ENCODE peak calls at places on chromosome 5, in seven cellular contexts. One of them, this sample, is unnamed.
A peak's percentile ranks its signal among the peaks of the same experiment; 100 is the strongest.

GRCh38 chr5:136058031-136058971 is 29.5 kb downstream of the TGFBI start:
- DNase-seq in A549: peak; percentile 70
- DNase-seq in GM23338: peak; percentile 72
- DNase-seq in HFF-Myc: peak; percentile 99
- DNase-seq in brain microvascular endothelial cell: peak; percentile 98
- DNase-seq in fibroblast of mammary gland: peak; percentile 99
- DNase-seq in GM12865: no peak
- DNase-seq in this sample: no peak

GRCh38 chr5:161549106-161549505 is 2.6 kb upstream of the GABRB2 start:
- DNase-seq in brain microvascular endothelial cell: no peak
- DNase-seq in GM12865: no peak
- DNase-seq in HFF-Myc: no peak
- DNase-seq in GM23338: no peak
- DNase-seq in fibroblast of mammary gland: peak; percentile 28
- DNase-seq in A549: no peak
- DNase-seq in this sample: no peak

GRCh38 chr5:180370861-180371641 is 17.9 kb upstream of the GFPT2 start:
- DNase-seq in fibroblast of mammary gland: peak; percentile 39
- DNase-seq in GM23338: peak; percentile 44
- DNase-seq in HFF-Myc: no peak
- DNase-seq in brain microvascular endothelial cell: no peak
- DNase-seq in A549: no peak
- DNase-seq in GM12865: no peak
- DNase-seq in this sample: no peak

GRCh38 chr5:180649297-180650039 is at the start of gene FLT4:
- DNase-seq in fibroblast of mammary gland: no peak
- DNase-seq in brain microvascular endothelial cell: no peak
- DNase-seq in GM23338: peak; percentile 56
- DNase-seq in A549: peak; percentile 23
- DNase-seq in HFF-Myc: no peak
- DNase-seq in GM12865: no peak
- DNase-seq in this sample: no peak

GRCh38 chr5:12592228-12592627 is 688.0 kb upstream of the CTNND2 start:
- DNase-seq in A549: no peak
- DNase-seq in brain microvascular endothelial cell: no peak
- DNase-seq in GM12865: no peak
- DNase-seq in fibroblast of mammary gland: no peak
- DNase-seq in HFF-Myc: no peak
- DNase-seq in GM23338: no peak
- DNase-seq in this sample: no peak

GRCh38 chr5:115586525-115587146 is 15.6 kb downstream of the TICAM2 start:
- DNase-seq in A549: peak; percentile 14
- DNase-seq in GM12865: peak; percentile 44
- DNase-seq in GM23338: peak; percentile 41
- DNase-seq in fibroblast of mammary gland: peak; percentile 59
- DNase-seq in brain microvascular endothelial cell: no peak
- DNase-seq in HFF-Myc: no peak
- DNase-seq in this sample: no peak

GRCh38 chr5:132473019-132473531 is 17.5 kb downstream of the IRF1 start:
- DNase-seq in A549: no peak
- DNase-seq in HFF-Myc: no peak
- DNase-seq in GM23338: no peak
- DNase-seq in GM12865: peak; percentile 93
- DNase-seq in fibroblast of mammary gland: no peak
- DNase-seq in brain microvascular endothelial cell: no peak
- DNase-seq in this sample: no peak

GRCh38 chr5:180352976-180353225 is 235 bp downstream of the GFPT2 start:
- DNase-seq in fibroblast of mammary gland: no peak
- DNase-seq in GM12865: no peak
- DNase-seq in GM23338: no peak
- DNase-seq in brain microvascular endothelial cell: no peak
- DNase-seq in A549: no peak
- DNase-seq in HFF-Myc: no peak
- DNase-seq in this sample: no peak

GRCh38 chr5:1661831-1662558 is 137.6 kb downstream of the MRPL36 start:
- DNase-seq in GM23338: no peak
- DNase-seq in HFF-Myc: no peak
- DNase-seq in brain microvascular endothelial cell: no peak
- DNase-seq in GM12865: no peak
- DNase-seq in A549: no peak
- DNase-seq in fibroblast of mammary gland: no peak
- DNase-seq in this sample: peak; percentile 80

GRCh38 chr5:160133071-160133917 is 14.0 kb upstream of the PWWP2A start:
- DNase-seq in HFF-Myc: no peak
- DNase-seq in GM23338: peak; percentile 86
- DNase-seq in brain microvascular endothelial cell: peak; percentile 74
- DNase-seq in fibroblast of mammary gland: peak; percentile 82
- DNase-seq in A549: no peak
- DNase-seq in GM12865: no peak
- DNase-seq in this sample: no peak

GRCh38 chr5:171387970-171388815 is 544 bp downstream of the NPM1 start:
- DNase-seq in A549: peak; percentile 53
- DNase-seq in GM12865: peak; percentile 93
- DNase-seq in brain microvascular endothelial cell: peak; percentile 55
- DNase-seq in GM23338: peak; percentile 73
- DNase-seq in HFF-Myc: peak; percentile 52
- DNase-seq in fibroblast of mammary gland: peak; percentile 75
- DNase-seq in this sample: peak; percentile 96

GRCh38 chr5:62575066-62575465 is 3.6 kb upstream of the LRRC70 start:
- DNase-seq in brain microvascular endothelial cell: no peak
- DNase-seq in HFF-Myc: no peak
- DNase-seq in GM12865: no peak
- DNase-seq in fibroblast of mammary gland: no peak
- DNase-seq in A549: no peak
- DNase-seq in GM23338: no peak
- DNase-seq in this sample: no peak

GRCh38 chr5:446066-446725 is 3.2 kb downstream of the EXOC3 start:
- DNase-seq in HFF-Myc: no peak
- DNase-seq in GM12865: no peak
- DNase-seq in brain microvascular endothelial cell: no peak
- DNase-seq in A549: no peak
- DNase-seq in fibroblast of mammary gland: no peak
- DNase-seq in GM23338: no peak
- DNase-seq in this sample: peak; percentile 79

GRCh38 chr5:125890387-125890955 is 532.7 kb upstream of the GRAMD2B start:
- DNase-seq in HFF-Myc: no peak
- DNase-seq in GM23338: no peak
- DNase-seq in A549: no peak
- DNase-seq in GM12865: no peak
- DNase-seq in fibroblast of mammary gland: no peak
- DNase-seq in brain microvascular endothelial cell: no peak
- DNase-seq in this sample: no peak

GRCh38 chr5:153678617-153679329 is 188.3 kb downstream of the GRIA1 start:
- DNase-seq in brain microvascular endothelial cell: no peak
- DNase-seq in A549: no peak
- DNase-seq in GM12865: no peak
- DNase-seq in GM23338: no peak
- DNase-seq in HFF-Myc: no peak
- DNase-seq in fibroblast of mammary gland: no peak
- DNase-seq in this sample: no peak

GRCh38 chr5:154271936-154272514 is 81.5 kb downstream of the GALNT10 start:
- DNase-seq in GM12865: no peak
- DNase-seq in brain microvascular endothelial cell: no peak
- DNase-seq in GM23338: no peak
- DNase-seq in fibroblast of mammary gland: no peak
- DNase-seq in A549: no peak
- DNase-seq in HFF-Myc: no peak
- DNase-seq in this sample: no peak

GRCh38 chr5:179763215-179763945 is 30.4 kb upstream of the LTC4S start:
- DNase-seq in fibroblast of mammary gland: peak; percentile 84
- DNase-seq in brain microvascular endothelial cell: peak; percentile 81
- DNase-seq in GM23338: peak; percentile 87
- DNase-seq in HFF-Myc: peak; percentile 64
- DNase-seq in GM12865: peak; percentile 68
- DNase-seq in A549: peak; percentile 76
- DNase-seq in this sample: peak; percentile 68

GRCh38 chr5:180495292-180495691 is 1.1 kb downstream of the CNOT6 start:
- DNase-seq in A549: no peak
- DNase-seq in brain microvascular endothelial cell: no peak
- DNase-seq in GM23338: no peak
- DNase-seq in fibroblast of mammary gland: no peak
- DNase-seq in HFF-Myc: no peak
- DNase-seq in GM12865: no peak
- DNase-seq in this sample: no peak

GRCh38 chr5:132010645-132011560 is 555 bp downstream of the ACSL6 start:
- DNase-seq in GM12865: no peak
- DNase-seq in HFF-Myc: no peak
- DNase-seq in GM23338: peak; percentile 62
- DNase-seq in A549: no peak
- DNase-seq in brain microvascular endothelial cell: no peak
- DNase-seq in fibroblast of mammary gland: no peak
- DNase-seq in this sample: peak; percentile 82

GRCh38 chr5:453725-454481 is 10.9 kb downstream of the EXOC3 start:
- DNase-seq in fibroblast of mammary gland: no peak
- DNase-seq in A549: no peak
- DNase-seq in HFF-Myc: no peak
- DNase-seq in GM12865: no peak
- DNase-seq in GM23338: no peak
- DNase-seq in brain microvascular endothelial cell: no peak
- DNase-seq in this sample: no peak

GRCh38 chr5:94911285-94911684 is 292.8 kb downstream of the SLF1 start:
- DNase-seq in GM12865: peak; percentile 14
- DNase-seq in fibroblast of mammary gland: no peak
- DNase-seq in A549: no peak
- DNase-seq in HFF-Myc: no peak
- DNase-seq in GM23338: no peak
- DNase-seq in brain microvascular endothelial cell: no peak
- DNase-seq in this sample: no peak

DNA sequence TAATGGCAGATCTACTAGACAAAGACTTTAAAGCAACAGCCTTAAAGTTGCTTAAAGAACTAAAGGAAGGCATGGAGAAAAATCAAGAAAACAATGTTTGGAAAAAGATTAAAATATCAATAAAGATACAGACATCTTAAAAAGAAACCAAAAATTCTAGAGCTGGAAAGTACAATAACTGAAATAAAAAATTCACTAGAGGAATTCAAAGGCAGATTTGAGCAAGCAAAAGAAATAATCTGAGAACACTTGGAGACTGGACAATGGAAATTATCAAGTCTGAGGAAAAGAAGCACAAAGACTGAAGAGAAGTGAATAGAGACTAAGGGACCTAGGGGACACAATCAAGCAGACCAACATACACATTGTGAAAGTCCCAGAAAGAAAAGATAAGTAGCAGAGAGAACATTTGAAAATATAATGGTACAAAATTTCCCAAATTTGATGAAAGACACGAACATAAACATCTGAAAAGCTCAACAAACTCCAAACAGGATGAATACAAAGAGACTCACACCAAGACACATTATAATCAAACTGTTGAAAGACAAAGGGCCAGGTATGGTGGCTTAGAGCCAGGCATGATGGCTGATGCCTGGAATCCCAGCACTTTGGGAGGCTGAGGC is 26.3 kb downstream of the SIL1 start:
- DNase-seq in A549: no peak
- DNase-seq in brain microvascular endothelial cell: no peak
- DNase-seq in fibroblast of mammary gland: no peak
- DNase-seq in GM23338: no peak
- DNase-seq in GM12865: no peak
- DNase-seq in HFF-Myc: no peak
- DNase-seq in this sample: no peak
- H3K4me3 ChIP-seq in A549: no peak overlapping the region
- H3K4me3 ChIP-seq in brain microvascular endothelial cell: no peak overlapping the region
- H3K4me3 ChIP-seq in fibroblast of mammary gland: no peak overlapping the region
- H3K4me3 ChIP-seq in GM23338: no peak overlapping the region
- H3K4me3 ChIP-seq in GM12865: no peak overlapping the region
- H3K4me3 ChIP-seq in HFF-Myc: no peak overlapping the region
- H3K4me3 ChIP-seq in this sample: no peak overlapping the region

GRCh38 chr5:112616812-112617547 is 120.7 kb upstream of the APC start:
- DNase-seq in HFF-Myc: no peak
- DNase-seq in GM12865: peak; percentile 5
- DNase-seq in brain microvascular endothelial cell: no peak
- DNase-seq in GM23338: no peak
- DNase-seq in fibroblast of mammary gland: peak; percentile 2
- DNase-seq in A549: no peak
- DNase-seq in this sample: no peak

GRCh38 chr5:112614285-112614684 is 123.4 kb upstream of the APC start:
- DNase-seq in brain microvascular endothelial cell: no peak
- DNase-seq in GM23338: no peak
- DNase-seq in A549: no peak
- DNase-seq in fibroblast of mammary gland: no peak
- DNase-seq in GM12865: no peak
- DNase-seq in HFF-Myc: no peak
- DNase-seq in this sample: no peak

GRCh38 chr5:112614986-112615385 is 122.7 kb upstream of the APC start:
- DNase-seq in brain microvascular endothelial cell: no peak
- DNase-seq in GM12865: no peak
- DNase-seq in GM23338: no peak
- DNase-seq in HFF-Myc: no peak
- DNase-seq in fibroblast of mammary gland: no peak
- DNase-seq in A549: no peak
- DNase-seq in this sample: no peak

GRCh38 chr5:112612663-112613062 is 125.0 kb upstream of the APC start:
- DNase-seq in fibroblast of mammary gland: no peak
- DNase-seq in A549: no peak
- DNase-seq in brain microvascular endothelial cell: no peak
- DNase-seq in GM23338: no peak
- DNase-seq in GM12865: no peak
- DNase-seq in HFF-Myc: no peak
- DNase-seq in this sample: no peak
- H3K4me3 ChIP-seq in fibroblast of mammary gland: no peak overlapping the region
- H3K4me3 ChIP-seq in A549: no peak overlapping the region
- H3K4me3 ChIP-seq in brain microvascular endothelial cell: no peak overlapping the region
- H3K4me3 ChIP-seq in GM23338: no peak overlapping the region
- H3K4me3 ChIP-seq in GM12865: no peak overlapping the region
- H3K4me3 ChIP-seq in HFF-Myc: no peak overlapping the region
- H3K4me3 ChIP-seq in this sample: no peak overlapping the region

GRCh38 chr5:88484367-88484766 is 215.7 kb upstream of the TMEM161B start:
- DNase-seq in brain microvascular endothelial cell: no peak
- DNase-seq in GM12865: no peak
- DNase-seq in GM23338: no peak
- DNase-seq in HFF-Myc: no peak
- DNase-seq in A549: no peak
- DNase-seq in fibroblast of mammary gland: no peak
- DNase-seq in this sample: no peak

GRCh38 chr5:88486466-88486865 is 217.8 kb upstream of the TMEM161B start:
- DNase-seq in A549: no peak
- DNase-seq in brain microvascular endothelial cell: no peak
- DNase-seq in HFF-Myc: no peak
- DNase-seq in fibroblast of mammary gland: no peak
- DNase-seq in GM12865: no peak
- DNase-seq in GM23338: no peak
- DNase-seq in this sample: no peak

GRCh38 chr5:88480245-88480644 is 211.6 kb upstream of the TMEM161B start:
- DNase-seq in GM12865: no peak
- DNase-seq in fibroblast of mammary gland: no peak
- DNase-seq in GM23338: no peak
- DNase-seq in A549: no peak
- DNase-seq in HFF-Myc: no peak
- DNase-seq in brain microvascular endothelial cell: no peak
- DNase-seq in this sample: no peak

GRCh38 chr5:88480766-88481499 is 212.3 kb upstream of the TMEM161B start:
- DNase-seq in fibroblast of mammary gland: peak; percentile 15
- DNase-seq in brain microvascular endothelial cell: no peak
- DNase-seq in HFF-Myc: peak; percentile 10
- DNase-seq in GM12865: no peak
- DNase-seq in A549: no peak
- DNase-seq in GM23338: no peak
- DNase-seq in this sample: no peak
- H3K4me3 ChIP-seq in fibroblast of mammary gland: no peak overlapping the region
- H3K4me3 ChIP-seq in brain microvascular endothelial cell: no peak overlapping the region
- H3K4me3 ChIP-seq in HFF-Myc: no peak overlapping the region
- H3K4me3 ChIP-seq in GM12865: no peak overlapping the region
- H3K4me3 ChIP-seq in A549: no peak overlapping the region
- H3K4me3 ChIP-seq in GM23338: no peak overlapping the region
- H3K4me3 ChIP-seq in this sample: no peak overlapping the region

GRCh38 chr5:40511801-40512200 is 167.9 kb upstream of the PTGER4 start:
- DNase-seq in fibroblast of mammary gland: no peak
- DNase-seq in A549: no peak
- DNase-seq in GM23338: no peak
- DNase-seq in HFF-Myc: no peak
- DNase-seq in GM12865: no peak
- DNase-seq in brain microvascular endothelial cell: no peak
- DNase-seq in this sample: no peak
- H3K4me3 ChIP-seq in fibroblast of mammary gland: no peak overlapping the region
- H3K4me3 ChIP-seq in A549: no peak overlapping the region
- H3K4me3 ChIP-seq in GM23338: no peak overlapping the region
- H3K4me3 ChIP-seq in HFF-Myc: no peak overlapping the region
- H3K4me3 ChIP-seq in GM12865: no peak overlapping the region
- H3K4me3 ChIP-seq in brain microvascular endothelial cell: no peak overlapping the region
- H3K4me3 ChIP-seq in this sample: no peak overlapping the region

This sample was measured in lower leg skin.